ENCODE peak calls at places on chromosome 13, in eight cellular contexts. M, F, Q, K, R, S, D and X are unnamed samples.

GRCh38 chr13:109874921-109875454 is 88.6 kb upstream of the IRS2 start:
- DNase-seq in M (peak), F (peak), Q (no peak), K (peak), R (peak), S (no peak), D (no peak), X (no peak)

GRCh38 chr13:84445776-84446175 is 563.5 kb upstream of the SLITRK1 start:
- DNase-seq in M (no peak), F (no peak), Q (no peak), K (peak), R (peak), S (no peak), D (no peak), X (no peak)

GRCh38 chr13:70893832-70894231 is 785.6 kb upstream of the KLHL1 start:
- DNase-seq in M (no peak), F (no peak), Q (no peak), K (no peak), R (peak), S (no peak), D (no peak), X (no peak)

GRCh38 chr13:32650705-32651311 is 64.6 kb downstream of the PDS5B start:
- DNase-seq in M (peak), F (peak), Q (peak), K (peak), R (peak), S (peak), D (no peak), X (no peak)

GRCh38 chr13:97018029-97018819 is 23.9 kb upstream of the OXGR1 start:
- DNase-seq in M (peak), F (peak), Q (no peak), K (peak), R (peak), S (peak), D (no peak), X (no peak)

GRCh38 chr13:95948646-95949045 is 104.6 kb downstream of the UGGT2 start:
- DNase-seq in M (no peak), F (peak), Q (no peak), K (peak), R (peak), S (no peak), D (no peak), X (no peak)

GRCh38 chr13:27621366-27622101 is at the start of gene POLR1D:
- DNase-seq in M (peak), F (peak), Q (peak), K (peak), R (peak), S (peak), D (peak), X (peak)

GRCh38 chr13:77372275-77372674 is 45.4 kb upstream of the MYCBP2 start:
- DNase-seq in M (no peak), F (peak), Q (no peak), K (peak), R (peak), S (no peak), D (no peak), X (no peak)

GRCh38 chr13:51856027-51856736 is 5.6 kb upstream of the CCDC70 start:
- DNase-seq in M (peak), F (no peak), Q (peak), K (no peak), R (no peak), S (no peak), D (no peak), X (no peak)

GRCh38 chr13:45500492-45501174 is 35.9 kb downstream of the COG3 start:
- DNase-seq in M (peak), F (peak), Q (peak), K (peak), R (peak), S (no peak), D (no peak), X (no peak)

GRCh38 chr13:33490461-33491327 is 205.1 kb upstream of the STARD13 start:
- DNase-seq in M (no peak), F (peak), Q (no peak), K (no peak), R (no peak), S (no peak), D (no peak), X (no peak)

GRCh38 chr13:111511805-111512504 is 191.5 kb downstream of the TEX29 start:
- DNase-seq in M (no peak), F (no peak), Q (no peak), K (no peak), R (no peak), S (no peak), D (no peak), X (no peak)

GRCh38 chr13:59960683-59961082 is 203.0 kb downstream of the DIAPH3 start:
- DNase-seq in M (no peak), F (no peak), Q (no peak), K (peak), R (no peak), S (no peak), D (no peak), X (no peak)

GRCh38 chr13:22002893-22003292 is 332.0 kb downstream of the FGF9 start:
- DNase-seq in M (no peak), F (no peak), Q (no peak), K (no peak), R (no peak), S (no peak), D (no peak), X (no peak)

GRCh38 chr13:64928704-64929499 is 2301.2 kb downstream of the PCDH9 start:
- DNase-seq in M (peak), F (peak), Q (no peak), K (peak), R (peak), S (peak), D (no peak), X (no peak)

GRCh38 chr13:23098508-23098907 is 82.3 kb upstream of the SGCG start:
- DNase-seq in M (no peak), F (no peak), Q (no peak), K (no peak), R (no peak), S (no peak), D (no peak), X (no peak)

GRCh38 chr13:29743229-29743786 is 107.1 kb downstream of the UBL3 start:
- DNase-seq in M (no peak), F (peak), Q (no peak), K (peak), R (peak), S (no peak), D (peak), X (no peak)

GRCh38 chr13:58876473-58876872 is 1244.9 kb downstream of the PCDH17 start:
- DNase-seq in M (no peak), F (no peak), Q (no peak), K (no peak), R (no peak), S (no peak), D (no peak), X (no peak)

GRCh38 chr13:110950819-110951570 is 36.1 kb upstream of the ANKRD10 start:
- DNase-seq in M (no peak), F (no peak), Q (no peak), K (no peak), R (no peak), S (no peak), D (no peak), X (no peak)

GRCh38 chr13:108947551-108948030 is 318.2 kb downstream of the MYO16 start:
- DNase-seq in M (no peak), F (peak), Q (no peak), K (peak), R (peak), S (no peak), D (peak), X (no peak)

GRCh38 chr13:37386276-37386675 is 212.3 kb downstream of the POSTN start:
- DNase-seq in M (no peak), F (peak), Q (no peak), K (peak), R (peak), S (no peak), D (no peak), X (no peak)

GRCh38 chr13:40317980-40318327 is 348.5 kb downstream of the FOXO1 start:
- DNase-seq in M (no peak), F (no peak), Q (no peak), K (no peak), R (no peak), S (no peak), D (no peak), X (no peak)

GRCh38 chr13:40315416-40316064 is 350.9 kb downstream of the FOXO1 start:
- DNase-seq in M (no peak), F (no peak), Q (no peak), K (no peak), R (peak), S (no peak), D (no peak), X (no peak)

GRCh38 chr13:40316301-40316700 is 350.1 kb downstream of the FOXO1 start:
- DNase-seq in M (no peak), F (no peak), Q (no peak), K (no peak), R (no peak), S (no peak), D (no peak), X (no peak)

GRCh38 chr13:40318366-40318765 is 348.1 kb downstream of the FOXO1 start:
- DNase-seq in M (no peak), F (no peak), Q (peak), K (no peak), R (no peak), S (no peak), D (no peak), X (no peak)

DNA sequence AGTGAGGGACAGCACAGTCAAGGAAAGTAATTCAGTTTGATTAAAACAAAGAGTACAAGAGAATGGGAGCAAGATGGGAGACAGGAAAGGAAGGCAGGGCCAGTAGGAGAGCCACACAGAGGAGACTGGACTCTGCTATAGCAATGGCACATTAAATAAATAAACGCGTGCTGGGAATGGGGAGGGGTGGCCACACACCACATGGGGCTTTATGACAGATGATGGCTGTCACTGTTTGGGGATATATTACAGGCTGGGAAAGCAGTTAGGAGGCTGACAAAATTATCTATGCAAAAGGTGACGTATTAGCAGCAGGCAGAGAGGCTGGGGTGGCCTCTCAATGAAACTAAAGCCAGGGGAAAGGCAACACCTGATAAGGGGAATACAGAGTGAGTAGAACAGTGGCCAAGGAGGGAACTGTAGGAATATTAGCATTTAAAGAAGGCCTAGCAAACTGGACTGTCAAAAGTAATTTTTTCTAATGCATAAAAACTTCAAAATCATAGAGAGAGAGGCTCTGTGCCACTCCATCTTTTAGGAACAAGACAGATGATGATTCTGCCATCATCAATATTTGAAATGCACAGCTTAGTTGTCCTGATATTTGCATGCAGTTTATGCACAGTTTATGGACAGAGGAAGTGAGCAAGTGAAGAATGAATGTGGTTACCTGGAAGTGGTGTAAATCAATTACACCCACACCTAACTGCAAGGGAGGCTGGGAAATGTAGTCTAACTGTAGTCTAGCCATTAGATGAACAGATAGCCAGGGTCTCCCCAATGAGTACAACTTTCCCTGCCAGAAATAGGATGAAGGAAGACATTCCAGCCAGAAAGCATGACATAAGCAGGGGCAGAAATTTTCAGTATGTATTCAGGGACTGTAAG is 346.5 kb downstream of the FOXO1 start:
- DNase-seq in M (no peak), F (no peak), Q (no peak), K (no peak), R (no peak), S (no peak), D (no peak), X (no peak)
- TF ChIP-seq CTCF in M (no peak), F (no peak), Q (no peak), K (no peak), R (no peak), S (no peak), D (no peak), X (no peak)

GRCh38 chr13:69633044-69633443 is 474.6 kb upstream of the ATXN8OS start:
- DNase-seq in M (no peak), F (no peak), Q (no peak), K (no peak), R (no peak), S (no peak), D (no peak), X (no peak)
- TF ChIP-seq CTCF in M (no peak), F (no peak), Q (no peak), K (no peak), R (no peak), S (no peak), D (no peak), X (no peak)

DNA sequence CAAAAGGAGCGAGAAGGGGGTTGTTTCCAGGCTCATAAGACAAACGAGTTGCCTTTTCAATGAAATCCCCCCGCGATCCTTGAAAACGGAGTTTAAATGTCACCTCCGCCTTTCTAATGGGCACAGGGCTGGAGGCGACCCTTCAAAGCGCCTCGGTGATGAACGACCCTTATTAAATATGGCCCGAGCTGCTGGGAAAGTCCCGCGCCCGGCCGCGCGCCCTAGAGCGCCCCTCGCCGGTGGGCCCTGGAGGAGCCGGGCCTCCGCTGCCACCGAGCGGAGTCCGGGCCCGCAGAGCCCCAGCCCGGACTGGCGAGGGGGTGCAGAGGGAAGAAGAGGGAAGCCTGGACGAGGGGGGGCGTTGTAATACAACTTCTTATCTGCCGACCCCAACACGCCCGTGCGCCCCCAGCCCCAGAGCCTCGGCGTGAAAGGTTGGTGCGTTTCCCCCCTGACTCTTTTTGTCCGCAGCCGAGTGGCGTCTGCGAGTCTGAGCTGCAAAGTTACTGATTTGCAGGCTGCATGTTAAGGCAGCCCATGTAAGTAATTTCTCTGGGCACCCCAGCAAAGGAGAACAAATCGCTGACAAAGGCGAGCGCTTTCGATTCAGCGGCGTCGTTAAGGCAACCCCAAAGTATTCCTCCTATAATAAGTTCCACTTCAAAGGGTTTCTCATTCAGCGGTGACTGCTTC is 11.9 kb downstream of the ZIC5 start:
- DNase-seq in M (no peak), F (peak), Q (no peak), K (no peak), R (no peak), S (peak), D (no peak), X (no peak)
- TF ChIP-seq CTCF in M (no peak), F (no peak), Q (no peak), K (no peak), R (no peak), S (no peak), D (no peak), X (peak)

GRCh38 chr13:99203601-99204579 is 3.2 kb downstream of the UBAC2 start:
- DNase-seq in M (no peak), F (no peak), Q (no peak), K (no peak), R (no peak), S (no peak), D (no peak), X (no peak)

GRCh38 chr13:99197257-99197651 is 3.4 kb upstream of the UBAC2 start:
- DNase-seq in M (no peak), F (no peak), Q (no peak), K (no peak), R (no peak), S (no peak), D (no peak), X (no peak)

GRCh38 chr13:99198630-99199029 is 2.0 kb upstream of the UBAC2 start:
- DNase-seq in M (peak), F (no peak), Q (no peak), K (no peak), R (no peak), S (no peak), D (no peak), X (no peak)

GRCh38 chr13:99199541-99200432 is 867 bp upstream of the UBAC2 start:
- DNase-seq in M (no peak), F (peak), Q (no peak), K (peak), R (peak), S (no peak), D (no peak), X (no peak)

GRCh38 chr13:99200433-99201167 is at the start of gene UBAC2:
- DNase-seq in M (peak), F (peak), Q (peak), K (peak), R (peak), S (peak), D (peak), X (peak)
- TF ChIP-seq CTCF in M (no peak), F (peak), Q (no peak), K (no peak), R (no peak), S (no peak), D (peak), X (peak)